ENCODE peak calls at places on chromosomes 5 and 9, in seven cellular contexts. F is mucosa of gallbladder; D is ascending aorta; R is stimulated activated CD4-positive, alpha-beta T cell treated with anti-CD3 and anti-CD28 coated beads, Interleukin-1b, Interleukin-23, amount 100 ng/mL, for 48 hours; P is caudate nucleus; I is nephron progenitor cell; B is AG08395. E is an unnamed sample.

GRCh38 chr9:124884376-124884775 is 22.4 kb downstream of the ARPC5L start:
- DNase-seq in B (no peak), F (no peak), R (no peak), I (no peak), P (no peak), D (no peak), E (no peak)

GRCh38 chr9:2427016-2427891 is 194.3 kb upstream of the VLDLR start:
- DNase-seq in I (no peak), F (no peak), B (no peak), P (no peak), D (no peak), R (no peak), E (no peak)

GRCh38 chr9:87212563-87213154 is 265.4 kb upstream of the GAS1 start:
- DNase-seq in P (no peak), D (no peak), F (no peak), I (no peak), B (no peak), R (no peak), E (no peak)

GRCh38 chr5:135054546-135054945 is 20.5 kb upstream of the PITX1 start:
- DNase-seq in F (no peak), D (no peak), I (no peak), B (no peak), R (no peak), P (no peak), E (no peak)

GRCh38 chr5:11903614-11904269 is 504 bp downstream of the CTNND2 start:
- DNase-seq in P (peak), D (no peak), B (no peak), F (peak), R (no peak), I (peak), E (peak)

GRCh38 chr5:6818594-6819512 is 105.6 kb downstream of the TENT4A start:
- DNase-seq in R (no peak), I (no peak), B (peak), D (no peak), P (no peak), F (no peak), E (no peak)

GRCh38 chr5:91384671-91385430 is 1.7 kb upstream of the ARRDC3 start:
- DNase-seq in P (no peak), F (peak), B (peak), I (peak), D (no peak), R (no peak), E (peak)

GRCh38 chr5:116395708-116396203 is 178.9 kb downstream of the SEMA6A start:
- DNase-seq in F (no peak), B (no peak), R (no peak), D (no peak), I (no peak), P (no peak), E (peak)

GRCh38 chr5:55324815-55325418 is 17.1 kb downstream of the MTREX start:
- DNase-seq in F (no peak), I (no peak), B (peak), P (no peak), R (no peak), D (no peak), E (peak)

GRCh38 chr5:134525687-134526482 is 415 bp downstream of the JADE2 start:
- DNase-seq in P (peak), R (peak), I (peak), D (no peak), F (peak), B (peak), E (peak)

GRCh38 chr9:136198605-136199083 is 6.3 kb downstream of the LHX3 start:
- DNase-seq in R (no peak), F (no peak), P (no peak), B (no peak), D (no peak), I (peak), E (no peak)

GRCh38 chr9:126700903-126701819 is 87.4 kb downstream of the LMX1B start:
- DNase-seq in F (no peak), D (no peak), B (no peak), R (no peak), P (no peak), I (no peak), E (no peak)

GRCh38 chr9:129498451-129499376 is 122.2 kb downstream of the C9orf50 start:
- DNase-seq in D (no peak), P (no peak), R (no peak), B (no peak), F (no peak), I (no peak), E (no peak)

GRCh38 chr9:105711867-105712266 is 17.5 kb downstream of the TMEM38B start:
- DNase-seq in B (no peak), F (no peak), D (no peak), I (no peak), R (no peak), P (no peak), E (no peak)

GRCh38 chr5:145084834-145085233 is 750.3 kb downstream of the PRELID2 start:
- DNase-seq in F (no peak), D (no peak), P (no peak), I (no peak), B (no peak), R (no peak), E (no peak)

GRCh38 chr9:96176901-96177718 is 124.9 kb downstream of the HSD17B3 start:
- DNase-seq in I (peak), F (peak), B (no peak), R (no peak), P (peak), D (no peak), E (no peak)

GRCh38 chr9:107422189-107422802 is 67.3 kb downstream of the KLF4 start:
- DNase-seq in I (peak), F (peak), B (peak), D (no peak), P (peak), R (peak), E (peak)

GRCh38 chr5:90201923-90202322 is 207.6 kb downstream of the CETN3 start:
- DNase-seq in P (no peak), D (no peak), B (no peak), F (no peak), I (no peak), R (no peak), E (no peak)

GRCh38 chr5:112165897-112166737 is 253.0 kb downstream of the EPB41L4A start:
- DNase-seq in D (no peak), F (no peak), I (no peak), P (no peak), B (no peak), R (no peak), E (peak)

GRCh38 chr9:114002986-114003740 is 74.9 kb downstream of the AMBP start:
- DNase-seq in R (no peak), P (no peak), B (no peak), I (no peak), D (no peak), F (peak), E (no peak)

GRCh38 chr5:150517272-150518152 is 9.6 kb downstream of the NDST1 start:
- DNase-seq in B (peak), P (peak), F (peak), D (no peak), I (no peak), R (no peak), E (no peak)

GRCh38 chr5:97194366-97194765 is 11.3 kb upstream of the RIOK2 start:
- DNase-seq in F (no peak), R (no peak), P (no peak), D (no peak), B (no peak), I (no peak), E (no peak)

GRCh38 chr5:83096660-83097334 is 19.4 kb downstream of the XRCC4 start:
- DNase-seq in D (no peak), R (no peak), F (no peak), B (no peak), I (no peak), P (no peak), E (no peak)

GRCh38 chr5:28766565-28767158 is 1728.3 kb upstream of the CDH9 start:
- DNase-seq in I (peak), P (no peak), R (no peak), F (no peak), B (no peak), D (no peak), E (peak)

GRCh38 chr5:80152778-80153177 is 103.1 kb downstream of the SERINC5 start:
- DNase-seq in I (no peak), B (no peak), P (no peak), R (no peak), D (no peak), F (no peak), E (no peak)

GRCh38 chr5:81422671-81423070 is 28.7 kb upstream of the ACOT12 start:
- DNase-seq in B (peak), I (no peak), R (no peak), P (no peak), F (no peak), D (no peak), E (no peak)

GRCh38 chr9:91188719-91189590 is 172.8 kb downstream of the AUH start:
- DNase-seq in D (no peak), R (no peak), P (no peak), I (no peak), F (no peak), B (no peak), E (no peak)

GRCh38 chr5:134451618-134452505 is 40.2 kb upstream of the CDKN2AIPNL start:
- DNase-seq in B (peak), I (no peak), F (peak), R (no peak), P (no peak), D (no peak), E (peak)

GRCh38 chr5:132414634-132415377 is 45.3 kb downstream of the SLC22A5 start:
- DNase-seq in B (no peak), P (no peak), R (no peak), F (no peak), D (no peak), I (no peak), E (no peak)

GRCh38 chr9:135216666-135217431 is 129.4 kb downstream of the OLFM1 start:
- DNase-seq in F (no peak), R (no peak), D (no peak), I (no peak), B (no peak), P (no peak), E (no peak)